ENCODE peak calls at places on chromosomes 2 and 18, in seven cellular contexts. O, T, R, J, Q, P and V are unnamed samples.

GRCh38 chr18:13804305-13804704 is 19.6 kb upstream of the MC5R start:
- DNase-seq in Q (no peak), R (no peak), O (no peak), J (no peak), P (no peak), T (no peak), V (no peak)

GRCh38 chr2:72921866-72922265 is 4.5 kb downstream of the EMX1 start:
- DNase-seq in P (no peak), J (no peak), T (no peak), O (no peak), Q (no peak), R (no peak), V (no peak)

GRCh38 chr2:101113441-101114267 is 37.5 kb downstream of the TBC1D8 start:
- DNase-seq in R (peak), T (no peak), O (peak), P (peak), Q (no peak), J (peak), V (no peak)

GRCh38 chr18:9755603-9756002 is 47.5 kb downstream of the RAB31 start:
- DNase-seq in Q (no peak), P (no peak), J (no peak), R (no peak), T (no peak), O (peak), V (no peak)

GRCh38 chr2:113910110-113910717 is 20.3 kb downstream of the ACTR3 start:
- DNase-seq in R (no peak), Q (no peak), T (no peak), O (peak), P (no peak), J (peak), V (no peak)

GRCh38 chr2:70785137-70785911 is 5.1 kb downstream of the FIGLA start:
- DNase-seq in T (no peak), Q (no peak), J (no peak), R (peak), O (peak), P (peak), V (no peak)

GRCh38 chr2:233358335-233358734 is 4.0 kb downstream of the DGKD start:
- DNase-seq in P (no peak), R (no peak), J (no peak), T (no peak), Q (no peak), O (no peak), V (no peak)

GRCh38 chr2:47558116-47559078 is 155.4 kb downstream of the MSH2 start:
- DNase-seq in R (no peak), T (no peak), Q (no peak), J (no peak), P (no peak), O (no peak), V (no peak)

GRCh38 chr2:237724811-237725478 is 73.6 kb upstream of the RBM44 start:
- DNase-seq in R (no peak), P (no peak), Q (no peak), J (no peak), O (peak), T (no peak), V (no peak)

GRCh38 chr18:9631814-9632496 is 17.6 kb upstream of the PPP4R1 start:
- DNase-seq in P (no peak), O (peak), Q (no peak), T (no peak), R (peak), J (peak), V (no peak)

GRCh38 chr2:134764164-134764563 is 45.4 kb upstream of the TMEM163 start:
- DNase-seq in J (no peak), P (no peak), T (no peak), O (peak), Q (no peak), R (no peak), V (no peak)

GRCh38 chr2:215899111-215900074 is 114.0 kb downstream of the MREG start:
- DNase-seq in T (no peak), O (peak), Q (no peak), J (peak), R (no peak), P (peak), V (no peak)

GRCh38 chr2:157782057-157782845 is 93.9 kb downstream of the ACVR1 start:
- DNase-seq in R (no peak), O (peak), J (peak), Q (no peak), T (no peak), P (no peak), V (no peak)

GRCh38 chr2:102514061-102514785 is 41.2 kb downstream of the SLC9A4 start:
- DNase-seq in T (no peak), P (no peak), O (peak), J (peak), Q (no peak), R (peak), V (no peak)

GRCh38 chr2:8036366-8036765 is 645.5 kb upstream of the ID2 start:
- DNase-seq in O (no peak), Q (no peak), R (no peak), J (no peak), T (no peak), P (no peak), V (no peak)

GRCh38 chr18:59994357-59994756 is 94.6 kb downstream of the PMAIP1 start:
- DNase-seq in R (no peak), T (no peak), Q (no peak), J (peak), P (peak), O (peak), V (no peak)

GRCh38 chr2:27961997-27962396 is 71.5 kb downstream of the BABAM2 start:
- DNase-seq in P (no peak), J (peak), O (peak), T (no peak), Q (no peak), R (no peak), V (no peak)

GRCh38 chr2:233705911-233706506 is 6.7 kb upstream of the UGT1A5 start:
- DNase-seq in T (no peak), Q (peak), P (no peak), O (no peak), R (no peak), J (peak), V (no peak)

GRCh38 chr18:7840445-7840844 is 273.3 kb downstream of the PTPRM start:
- DNase-seq in J (no peak), T (no peak), R (no peak), Q (no peak), P (no peak), O (peak), V (no peak)

GRCh38 chr2:108573070-108573469 is 38.8 kb downstream of the LIMS1 start:
- DNase-seq in P (no peak), R (no peak), T (no peak), Q (no peak), J (peak), O (peak), V (no peak)

GRCh38 chr2:50691518-50691917 is 340.4 kb downstream of the NRXN1 start:
- DNase-seq in Q (no peak), O (no peak), J (no peak), T (no peak), P (no peak), R (no peak), V (no peak)

GRCh38 chr2:203743441-203743932 is 37.0 kb downstream of the CD28 start:
- DNase-seq in R (no peak), J (peak), O (peak), P (no peak), Q (no peak), T (no peak), V (no peak)

GRCh38 chr2:119117891-119118882 is 40.4 kb downstream of the C1QL2 start:
- DNase-seq in J (no peak), Q (no peak), R (no peak), T (peak), P (no peak), O (no peak), V (no peak)

GRCh38 chr18:9706081-9706935 is 1.8 kb upstream of the RAB31 start:
- DNase-seq in T (no peak), P (no peak), Q (no peak), J (peak), O (peak), R (no peak), V (no peak)

GRCh38 chr2:240502430-240503121 is 55.2 kb downstream of the ANKMY1 start:
- DNase-seq in T (no peak), P (no peak), R (no peak), Q (no peak), J (no peak), O (no peak), V (no peak)

GRCh38 chr2:239121600-239122012 is 273.7 kb downstream of the TWIST2 start:
- DNase-seq in T (no peak), Q (no peak), P (no peak), R (no peak), J (no peak), O (no peak), V (no peak)

GRCh38 chr2:178069551-178069950 is 3.0 kb downstream of the PDE11A start:
- DNase-seq in P (no peak), O (no peak), J (no peak), Q (no peak), R (no peak), T (no peak), V (no peak)

GRCh38 chr2:224284134-224284946 is 117.6 kb downstream of the FAM124B start:
- DNase-seq in J (peak), O (peak), T (no peak), P (peak), Q (no peak), R (peak), V (no peak)
- TF ChIP-seq CTCF in J (peak), O (peak), T (peak), P (peak), Q (peak), R (peak), V (peak)

DNA sequence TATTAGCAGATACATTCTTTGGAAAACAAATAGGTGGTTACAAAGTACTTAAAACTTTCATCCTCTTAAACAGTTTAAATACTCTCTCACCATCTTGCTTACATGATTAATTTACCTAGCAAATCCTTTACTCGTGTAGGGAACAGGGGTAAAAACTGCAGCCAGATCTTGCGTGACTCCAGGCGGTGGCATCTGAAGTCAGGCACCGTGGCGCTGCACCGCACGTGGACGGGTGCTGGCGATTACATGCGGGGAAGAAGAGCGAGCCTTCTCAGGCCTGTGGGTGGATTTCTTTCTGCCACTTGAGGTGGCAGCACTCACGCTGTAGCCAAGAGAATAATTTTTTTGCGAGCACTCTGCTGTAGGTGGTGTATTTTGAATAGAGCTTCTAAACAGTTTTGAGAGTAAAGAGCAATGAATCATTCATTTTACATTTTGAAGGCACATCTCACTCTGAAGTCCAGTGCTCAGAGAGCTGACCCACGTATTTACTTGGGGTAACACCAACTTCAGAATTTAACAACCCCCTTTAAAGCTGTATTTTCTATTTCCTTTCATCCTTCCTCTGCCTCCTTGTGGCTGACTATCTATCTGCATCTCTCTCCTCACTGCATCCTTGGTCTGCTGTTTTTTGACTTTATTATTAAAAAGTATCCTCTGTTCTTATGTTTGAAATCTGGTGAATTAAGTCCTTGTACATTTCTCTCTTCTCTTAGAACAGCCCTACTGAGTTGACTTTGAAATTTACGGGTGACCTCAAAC is 68.9 kb downstream of the EPAS1 start:
- DNase-seq in P (no peak), R (peak), T (no peak), J (peak), Q (no peak), O (peak), V (no peak)
- H3K4me3 ChIP-seq in P (no peak), R (no peak), T (no peak), J (no peak), Q (no peak), O (no peak), V (no peak)

DNA sequence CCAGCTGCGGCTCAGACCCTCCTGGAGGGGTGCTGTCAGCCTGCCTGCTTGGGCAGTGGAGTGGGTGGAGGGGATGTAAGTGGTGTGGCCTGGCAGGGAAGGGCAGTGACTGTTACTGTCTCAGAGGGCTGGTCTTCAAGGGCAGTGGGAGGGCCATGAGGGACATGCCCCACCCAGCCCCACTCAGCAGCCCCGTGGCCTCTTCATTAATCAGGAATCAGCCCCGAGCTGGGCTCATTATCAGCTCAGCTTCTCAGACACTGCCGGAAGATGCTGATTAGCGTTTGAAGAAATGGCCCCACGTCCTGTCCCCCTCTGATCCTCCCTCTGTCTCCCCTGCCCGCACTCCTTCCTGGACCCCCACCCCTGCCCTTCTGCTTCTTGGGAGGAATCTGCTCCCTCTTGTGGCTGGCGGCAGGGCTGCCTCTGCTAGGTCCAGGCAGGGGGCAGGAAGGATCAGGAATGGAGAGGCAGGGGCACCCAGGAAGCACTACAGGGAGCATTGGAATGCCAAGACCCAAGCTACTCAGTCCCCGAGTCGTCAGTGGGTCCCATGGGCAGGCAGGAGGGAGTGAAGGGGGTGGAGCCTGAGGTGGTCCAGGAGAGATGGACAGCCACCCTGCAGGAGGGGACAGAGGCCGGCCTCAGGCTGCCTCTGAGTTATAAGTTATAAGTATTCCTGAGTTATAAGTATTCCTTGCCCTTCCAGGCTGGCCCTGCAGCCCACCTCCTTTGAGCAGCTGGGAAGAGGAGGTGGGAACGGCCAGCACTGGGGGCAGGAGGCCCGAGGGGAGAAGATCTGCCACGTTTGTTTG is 7.0 kb downstream of the ASIC4 start:
- DNase-seq in Q (no peak), P (peak), J (peak), R (peak), O (peak), T (peak), V (no peak)
- TF ChIP-seq CTCF in Q (peak), P (peak), J (peak), R (peak), O (peak), T (peak), V (peak)

GRCh38 chr2:183389546-183390080 is 265.4 kb downstream of the NUP35 start:
- DNase-seq in Q (no peak), O (no peak), J (no peak), R (no peak), P (no peak), T (no peak), V (no peak)
- H3K4me3 ChIP-seq in Q (no peak), O (no peak), J (no peak), R (no peak), P (no peak), T (no peak), V (no peak)

DNA sequence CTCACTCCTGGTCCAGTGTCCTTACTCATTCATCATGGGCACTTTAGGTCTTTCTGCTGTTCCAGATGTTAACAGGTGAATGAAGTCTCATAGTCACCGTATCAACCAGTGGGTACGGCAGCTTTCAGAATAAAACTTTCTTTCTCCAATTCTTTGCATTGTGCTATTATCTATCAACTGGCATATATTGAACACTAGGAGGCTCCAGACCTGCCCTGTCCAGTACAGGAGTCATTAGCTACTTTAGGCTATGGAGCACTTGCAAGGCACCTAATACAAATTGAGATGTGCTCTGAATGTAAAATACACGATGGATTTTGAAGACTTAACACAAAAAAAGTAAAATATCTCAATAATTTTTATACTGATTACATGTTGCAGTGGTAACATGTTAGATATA is 43.2 kb upstream of the NEB start:
- DNase-seq in Q (no peak), P (no peak), R (no peak), J (no peak), O (no peak), T (no peak), V (no peak)
- TF ChIP-seq CTCF in Q (no peak), P (peak), R (no peak), J (no peak), O (peak), T (no peak), V (no peak)

GRCh38 chr2:96873651-96874096 is 3.8 kb upstream of the SEMA4C start:
- DNase-seq in T (no peak), J (no peak), R (no peak), P (peak), Q (no peak), O (no peak), V (no peak)

GRCh38 chr2:96872591-96873349 is 2.9 kb upstream of the SEMA4C start:
- DNase-seq in P (no peak), T (no peak), O (no peak), Q (no peak), J (peak), R (no peak), V (no peak)

GRCh38 chr2:96876036-96876810 is 6.3 kb upstream of the SEMA4C start:
- DNase-seq in O (peak), R (no peak), P (no peak), T (no peak), Q (no peak), J (peak), V (no peak)

GRCh38 chr2:96875498-96876035 is 5.7 kb upstream of the SEMA4C start:
- DNase-seq in Q (no peak), P (peak), R (no peak), O (no peak), J (no peak), T (no peak), V (no peak)

DNA sequence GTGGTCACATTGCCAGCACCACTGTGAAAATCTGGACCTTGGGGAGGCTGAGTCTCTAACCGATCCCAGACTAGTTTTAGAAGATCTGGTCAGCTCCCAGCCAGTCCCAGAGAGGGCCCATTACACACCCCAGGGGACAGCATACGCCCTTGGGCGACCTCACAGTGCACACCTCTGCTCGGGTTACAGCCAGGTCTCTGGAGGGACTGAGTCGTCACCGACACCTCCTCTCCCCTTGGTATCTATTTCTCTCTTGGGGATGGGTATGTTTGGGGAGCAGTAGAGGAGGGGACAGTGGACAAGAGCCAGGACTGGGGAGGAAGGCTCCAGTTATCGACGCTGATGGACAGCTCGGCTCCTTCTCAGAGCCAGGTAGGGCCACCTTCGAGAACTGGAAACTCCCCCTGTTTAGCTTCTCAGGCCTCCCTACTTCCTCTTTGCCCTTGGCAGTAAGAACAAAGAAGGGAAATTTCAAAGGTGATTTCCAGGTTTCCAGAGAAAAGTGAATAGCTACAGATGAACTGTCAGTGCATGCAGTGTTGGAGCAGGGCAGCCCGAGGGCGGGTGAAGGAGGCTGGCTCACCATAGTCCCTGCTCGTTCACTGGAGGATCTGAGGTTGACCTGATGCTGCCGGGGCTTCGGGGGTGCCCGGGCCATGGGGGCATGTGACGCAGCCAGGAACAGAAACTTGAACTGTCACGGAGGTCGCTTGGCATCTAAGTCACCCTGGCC is 4.4 kb upstream of the SEMA4C start:
- DNase-seq in O (no peak), J (no peak), T (no peak), P (no peak), R (no peak), Q (no peak), V (no peak)
- H3K4me3 ChIP-seq in O (no peak), J (no peak), T (no peak), P (no peak), R (no peak), Q (no peak), V (no peak)

GRCh38 chr2:69767034-69767433 is 25.1 kb downstream of the ANXA4 start:
- DNase-seq in P (no peak), Q (no peak), O (peak), T (no peak), R (no peak), J (peak), V (no peak)
- TF ChIP-seq CTCF in P (no peak), Q (peak), O (no peak), T (peak), R (no peak), J (peak), V (no peak)

GRCh38 chr2:38095996-38096861 is 20.3 kb upstream of the CYP1B1 start:
- DNase-seq in R (no peak), T (no peak), Q (no peak), O (peak), J (peak), P (no peak), V (peak)

GRCh38 chr2:38093503-38093902 is 17.6 kb upstream of the CYP1B1 start:
- DNase-seq in T (no peak), R (no peak), O (no peak), Q (no peak), P (no peak), J (no peak), V (no peak)

GRCh38 chr2:38097611-38098350 is 21.8 kb upstream of the CYP1B1 start:
- DNase-seq in O (peak), Q (no peak), R (no peak), P (no peak), T (no peak), J (no peak), V (no peak)

GRCh38 chr2:38095079-38095478 is 19.1 kb upstream of the CYP1B1 start:
- DNase-seq in T (no peak), Q (no peak), P (no peak), R (no peak), O (no peak), J (no peak), V (no peak)

DNA sequence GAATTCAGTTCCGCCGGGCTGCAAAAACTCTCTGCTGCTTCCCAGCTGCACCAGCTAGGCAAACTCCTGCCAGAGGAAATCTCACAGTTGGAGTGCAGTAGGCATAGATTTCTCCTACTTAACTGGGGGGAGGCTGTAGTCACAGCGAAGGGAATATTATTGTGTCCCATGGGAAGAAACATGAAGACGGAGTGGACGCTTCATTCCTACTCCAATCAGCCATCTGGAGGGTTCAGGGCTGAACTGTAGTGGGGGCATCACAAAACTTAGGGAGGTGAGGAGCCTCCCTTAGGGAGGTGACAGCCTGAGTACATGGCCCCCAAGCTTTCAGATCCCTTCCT is 19.7 kb upstream of the CYP1B1 start:
- DNase-seq in J (no peak), Q (no peak), R (no peak), T (no peak), P (no peak), O (no peak), V (no peak)
- H3K4me3 ChIP-seq in J (no peak), Q (no peak), R (no peak), T (no peak), P (no peak), O (no peak), V (no peak)